ENCODE peak calls at places on chromosomes 2 and 18, in five cellular contexts. S is stomach, Z is cardiac muscle cell, H is kidney epithelial cell, N is astrocyte of the spinal cord. V is an unnamed sample.

GRCh38 chr2:197915548-197916265 is 111.3 kb downstream of the PLCL1 start:
- DNase-seq in S (no peak), Z (peak), H (no peak), N (peak), V (no peak)

GRCh38 chr2:162085090-162085891 is 11.3 kb upstream of the DPP4 start:
- DNase-seq in S (no peak), Z (peak), H (peak), N (peak), V (peak)

GRCh38 chr2:69791045-69791444 is 38.4 kb upstream of the GMCL1 start:
- DNase-seq in S (no peak), Z (peak), H (no peak), N (no peak), V (no peak)

GRCh38 chr18:49768051-49768391 is 45.3 kb downstream of the ACAA2 start:
- DNase-seq in S (peak), Z (peak), H (no peak), N (peak), V (peak)

GRCh38 chr2:158782126-158782525 is 13.0 kb upstream of the DAPL1 start:
- DNase-seq in S (no peak), Z (no peak), H (no peak), N (no peak), V (peak)

GRCh38 chr2:230849633-230850357 is 14.9 kb upstream of the ITM2C start:
- DNase-seq in S (peak), Z (peak), H (no peak), N (no peak), V (no peak)

GRCh38 chr18:79200546-79201268 is 131.5 kb downstream of the ATP9B start:
- DNase-seq in S (no peak), Z (peak), H (peak), N (no peak), V (no peak)

GRCh38 chr2:241011296-241011600 is 12.8 kb downstream of the SNED1 start:
- DNase-seq in S (peak), Z (no peak), H (no peak), N (no peak), V (no peak)

GRCh38 chr2:86074256-86074655 is 31.4 kb downstream of the POLR1A start:
- DNase-seq in S (no peak), Z (no peak), H (no peak), N (no peak), V (no peak)

GRCh38 chr2:119672161-119672862 is 6.7 kb upstream of the TMEM177 start:
- DNase-seq in S (no peak), Z (no peak), H (no peak), N (no peak), V (no peak)

GRCh38 chr2:132489150-132489549 is 72.5 kb downstream of the GPR39 start:
- DNase-seq in S (no peak), Z (peak), H (no peak), N (peak), V (no peak)

GRCh38 chr2:151357359-151357758 is at the start of gene TNFAIP6:
- DNase-seq in S (no peak), Z (peak), H (peak), N (peak), V (peak)
- H3K4me3 ChIP-seq in S (peak), Z (no peak), H (no peak), N (no peak), V (no peak)

DNA sequence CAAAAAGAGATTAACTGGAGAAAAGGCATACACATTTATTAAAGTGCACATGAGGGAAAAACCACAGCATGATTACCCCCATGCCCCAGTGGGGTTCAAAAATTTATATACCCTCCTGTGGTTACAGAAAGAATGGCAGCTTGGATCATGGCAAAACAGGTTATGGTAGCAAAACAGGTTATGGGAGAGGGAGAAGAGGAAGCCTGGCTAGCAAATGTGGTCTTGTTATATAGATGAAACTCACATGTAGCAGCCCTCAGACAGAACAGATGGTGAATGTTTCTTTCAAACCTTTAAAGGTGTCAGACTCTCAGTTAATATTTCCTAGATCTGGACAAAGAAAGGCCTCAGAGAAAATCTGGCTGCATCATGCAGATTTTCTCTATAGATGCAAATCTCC is 178.2 kb upstream of the ZC3H15 start:
- DNase-seq in S (no peak), Z (no peak), H (no peak), N (no peak), V (no peak)
- TF ChIP-seq CTCF in S (no peak), Z (no peak), H (no peak), N (no peak), V (no peak)

GRCh38 chr18:21743166-21743831 is 2.7 kb downstream of the MIB1 start:
- DNase-seq in S (no peak), Z (no peak), H (no peak), N (no peak), V (no peak)
- H3K4me3 ChIP-seq in S (no peak), Z (peak), H (no peak), N (no peak), V (no peak)

DNA sequence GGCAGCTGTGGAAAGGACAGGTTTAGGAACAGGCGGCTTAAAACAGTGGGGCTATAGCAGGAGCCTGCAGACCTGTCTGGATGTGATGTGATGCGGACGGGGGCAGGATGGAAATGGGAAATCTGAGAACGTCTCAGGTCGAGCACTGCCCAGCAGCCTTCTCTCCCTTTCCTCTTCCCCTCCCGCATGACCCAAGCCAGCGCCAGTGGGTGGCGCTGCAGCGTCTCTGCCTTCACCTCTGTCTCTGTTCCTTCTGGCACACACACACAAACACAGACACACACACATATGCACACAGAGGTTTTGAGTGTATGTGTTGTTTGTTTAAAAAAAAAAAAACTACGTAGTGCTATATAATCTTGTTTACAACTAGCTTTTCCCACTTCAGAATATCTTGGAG is 82.0 kb upstream of the SLC66A3 start:
- DNase-seq in S (peak), Z (peak), H (no peak), N (peak), V (peak)
- TF ChIP-seq CTCF in S (peak), Z (peak), H (peak), N (peak), V (peak)

DNA sequence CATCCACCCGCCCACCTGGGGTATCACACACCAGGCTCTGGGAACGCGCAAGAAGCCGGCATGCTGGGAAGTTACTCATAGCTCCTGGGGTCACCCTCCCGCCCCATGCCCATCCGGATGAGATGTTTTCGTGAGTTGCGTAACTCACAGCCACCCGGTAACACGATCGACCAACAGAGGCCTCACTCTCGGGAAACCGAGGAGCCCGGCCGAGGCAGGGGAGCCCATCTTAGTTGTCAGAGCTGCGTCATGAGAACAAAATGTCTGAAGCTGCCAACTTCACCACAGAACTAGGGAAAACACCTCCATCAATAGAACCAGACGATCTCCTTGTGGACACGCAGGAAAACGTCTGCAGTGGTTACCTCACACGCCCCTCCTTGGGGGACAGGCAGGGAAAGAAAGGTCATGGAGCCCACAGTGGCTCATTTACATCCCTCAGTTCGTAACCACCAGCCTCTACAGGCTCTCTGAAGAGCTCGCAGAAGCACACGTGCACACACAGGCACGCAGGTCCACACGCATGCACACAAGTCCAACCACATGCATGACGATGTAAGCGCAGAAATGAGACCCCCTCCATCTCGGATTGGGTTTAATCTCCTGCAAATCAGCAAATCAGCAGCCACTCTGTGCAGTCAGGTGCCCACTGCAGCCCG is 26.3 kb downstream of the ADI1 start:
- DNase-seq in S (peak), Z (peak), H (peak), N (peak), V (no peak)
- H3K4me3 ChIP-seq in S (no peak), Z (no peak), H (no peak), N (no peak), V (peak)

V was measured in retinal pigment epithelial cell.